ENCODE peak calls at places on chromosomes 7 and 10, in five cellular contexts. One of them, this sample, is unnamed.
A peak's percentile ranks its signal among the peaks of the same experiment; 100 is the strongest.

GRCh38 chr7:100433276-100433591 is 3.1 kb downstream of the PPP1R35 start:
- DNase-seq in naive thymus-derived CD4-positive, alpha-beta T cell: no peak
- DNase-seq in GM12878: no peak
- DNase-seq in retinal pigment epithelial cell: no peak
- DNase-seq in CD4-positive, CD25-positive, alpha-beta regulatory T cell: no peak
- DNase-seq in this sample: no peak

GRCh38 chr7:134625571-134625970 is 21.1 kb upstream of the BPGM start:
- DNase-seq in CD4-positive, CD25-positive, alpha-beta regulatory T cell: no peak
- DNase-seq in retinal pigment epithelial cell: no peak
- DNase-seq in naive thymus-derived CD4-positive, alpha-beta T cell: no peak
- DNase-seq in GM12878: no peak
- DNase-seq in this sample: no peak

GRCh38 chr7:99499356-99499712 is 747 bp downstream of the ZNF394 start:
- DNase-seq in naive thymus-derived CD4-positive, alpha-beta T cell: peak; percentile 55
- DNase-seq in retinal pigment epithelial cell: no peak
- DNase-seq in GM12878: no peak
- DNase-seq in CD4-positive, CD25-positive, alpha-beta regulatory T cell: peak; percentile 68
- DNase-seq in this sample: no peak

GRCh38 chr7:85750454-85750949 is 563.6 kb upstream of the SEMA3D start:
- DNase-seq in naive thymus-derived CD4-positive, alpha-beta T cell: no peak
- DNase-seq in CD4-positive, CD25-positive, alpha-beta regulatory T cell: peak; percentile 6
- DNase-seq in GM12878: no peak
- DNase-seq in retinal pigment epithelial cell: peak; percentile 5
- DNase-seq in this sample: no peak

GRCh38 chr10:71213127-71213616 is 802 bp downstream of the UNC5B start:
- DNase-seq in retinal pigment epithelial cell: peak; percentile 67
- DNase-seq in CD4-positive, CD25-positive, alpha-beta regulatory T cell: peak; percentile 46
- DNase-seq in GM12878: no peak
- DNase-seq in naive thymus-derived CD4-positive, alpha-beta T cell: peak; percentile 6
- DNase-seq in this sample: no peak

GRCh38 chr10:52855546-52856325 is 83.2 kb upstream of the MBL2 start:
- DNase-seq in GM12878: no peak
- DNase-seq in retinal pigment epithelial cell: no peak
- DNase-seq in CD4-positive, CD25-positive, alpha-beta regulatory T cell: no peak
- DNase-seq in naive thymus-derived CD4-positive, alpha-beta T cell: no peak
- DNase-seq in this sample: no peak

GRCh38 chr7:77415474-77415821 is 701 bp downstream of the GSAP start:
- DNase-seq in CD4-positive, CD25-positive, alpha-beta regulatory T cell: peak; percentile 12
- DNase-seq in GM12878: no peak
- DNase-seq in retinal pigment epithelial cell: no peak
- DNase-seq in naive thymus-derived CD4-positive, alpha-beta T cell: peak; percentile 25
- DNase-seq in this sample: peak; percentile 61

GRCh38 chr7:134513169-134513752 is 14.1 kb upstream of the AKR1B10 start:
- DNase-seq in CD4-positive, CD25-positive, alpha-beta regulatory T cell: peak; percentile 40
- DNase-seq in GM12878: peak; percentile 8
- DNase-seq in retinal pigment epithelial cell: no peak
- DNase-seq in naive thymus-derived CD4-positive, alpha-beta T cell: peak; percentile 29
- DNase-seq in this sample: peak; percentile 15

GRCh38 chr10:97210576-97210975 is 24.8 kb upstream of the SLIT1 start:
- DNase-seq in naive thymus-derived CD4-positive, alpha-beta T cell: peak; percentile 60
- DNase-seq in GM12878: peak; percentile 37
- DNase-seq in retinal pigment epithelial cell: peak; percentile 20
- DNase-seq in CD4-positive, CD25-positive, alpha-beta regulatory T cell: peak; percentile 64
- DNase-seq in this sample: peak; percentile 58

GRCh38 chr10:116767235-116767634 is 24.9 kb upstream of the HSPA12A start:
- DNase-seq in CD4-positive, CD25-positive, alpha-beta regulatory T cell: no peak
- DNase-seq in naive thymus-derived CD4-positive, alpha-beta T cell: no peak
- DNase-seq in retinal pigment epithelial cell: no peak
- DNase-seq in GM12878: no peak
- DNase-seq in this sample: no peak

GRCh38 chr10:119337796-119338432 is 130.5 kb downstream of the GRK5 start:
- DNase-seq in GM12878: no peak
- DNase-seq in naive thymus-derived CD4-positive, alpha-beta T cell: no peak
- DNase-seq in CD4-positive, CD25-positive, alpha-beta regulatory T cell: no peak
- DNase-seq in retinal pigment epithelial cell: no peak
- DNase-seq in this sample: no peak

GRCh38 chr7:46810986-46811385 is 770.9 kb downstream of the TNS3 start:
- DNase-seq in naive thymus-derived CD4-positive, alpha-beta T cell: no peak
- DNase-seq in GM12878: no peak
- DNase-seq in CD4-positive, CD25-positive, alpha-beta regulatory T cell: no peak
- DNase-seq in retinal pigment epithelial cell: no peak
- DNase-seq in this sample: no peak

GRCh38 chr7:136741941-136742340 is 126.5 kb upstream of the CHRM2 start:
- DNase-seq in retinal pigment epithelial cell: no peak
- DNase-seq in GM12878: no peak
- DNase-seq in naive thymus-derived CD4-positive, alpha-beta T cell: no peak
- DNase-seq in CD4-positive, CD25-positive, alpha-beta regulatory T cell: no peak
- DNase-seq in this sample: no peak

GRCh38 chr10:59708816-59709471 is 706 bp downstream of the SLC16A9 start:
- DNase-seq in naive thymus-derived CD4-positive, alpha-beta T cell: no peak
- DNase-seq in CD4-positive, CD25-positive, alpha-beta regulatory T cell: no peak
- DNase-seq in retinal pigment epithelial cell: no peak
- DNase-seq in GM12878: no peak
- DNase-seq in this sample: no peak

GRCh38 chr10:60414877-60415585 is 25.4 kb upstream of the ANK3 start:
- DNase-seq in GM12878: no peak
- DNase-seq in naive thymus-derived CD4-positive, alpha-beta T cell: no peak
- DNase-seq in CD4-positive, CD25-positive, alpha-beta regulatory T cell: no peak
- DNase-seq in retinal pigment epithelial cell: peak; percentile 57
- DNase-seq in this sample: no peak

GRCh38 chr7:91567111-91568012 is 303.1 kb downstream of the FZD1 start:
- DNase-seq in CD4-positive, CD25-positive, alpha-beta regulatory T cell: no peak
- DNase-seq in GM12878: no peak
- DNase-seq in naive thymus-derived CD4-positive, alpha-beta T cell: no peak
- DNase-seq in retinal pigment epithelial cell: no peak
- DNase-seq in this sample: no peak

GRCh38 chr10:34624323-34625153 is 190.6 kb downstream of the PARD3 start:
- DNase-seq in naive thymus-derived CD4-positive, alpha-beta T cell: no peak
- DNase-seq in CD4-positive, CD25-positive, alpha-beta regulatory T cell: no peak
- DNase-seq in retinal pigment epithelial cell: no peak
- DNase-seq in GM12878: no peak
- DNase-seq in this sample: no peak

GRCh38 chr10:10587744-10588393 is 429.8 kb upstream of the CELF2 start:
- DNase-seq in retinal pigment epithelial cell: no peak
- DNase-seq in GM12878: no peak
- DNase-seq in naive thymus-derived CD4-positive, alpha-beta T cell: no peak
- DNase-seq in CD4-positive, CD25-positive, alpha-beta regulatory T cell: no peak
- DNase-seq in this sample: no peak

GRCh38 chr10:10579709-10580108 is 438.0 kb upstream of the CELF2 start:
- DNase-seq in retinal pigment epithelial cell: no peak
- DNase-seq in naive thymus-derived CD4-positive, alpha-beta T cell: no peak
- DNase-seq in GM12878: no peak
- DNase-seq in CD4-positive, CD25-positive, alpha-beta regulatory T cell: no peak
- DNase-seq in this sample: no peak

GRCh38 chr10:10589540-10589939 is 428.1 kb upstream of the CELF2 start:
- DNase-seq in retinal pigment epithelial cell: peak; percentile 98
- DNase-seq in naive thymus-derived CD4-positive, alpha-beta T cell: no peak
- DNase-seq in GM12878: no peak
- DNase-seq in CD4-positive, CD25-positive, alpha-beta regulatory T cell: no peak
- DNase-seq in this sample: no peak

DNA sequence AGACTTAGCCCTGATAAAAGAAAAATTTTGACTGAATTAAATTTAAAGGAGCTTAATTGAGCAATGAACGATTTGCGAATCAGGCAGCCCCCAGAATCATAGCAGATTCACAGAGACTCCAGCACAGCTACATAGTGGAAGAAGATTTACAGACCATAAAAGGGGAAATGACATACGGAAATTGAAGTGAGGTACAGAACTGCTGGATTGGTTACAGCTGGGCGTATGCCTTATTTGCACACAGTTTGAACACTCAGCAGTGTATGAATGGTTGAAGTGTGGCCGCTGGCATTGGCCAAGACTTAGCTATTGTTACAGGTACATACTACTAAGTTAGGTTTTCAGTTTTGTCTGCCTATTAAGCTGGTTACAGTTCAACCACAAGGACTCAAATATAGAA is 433.5 kb upstream of the CELF2 start:
- DNase-seq in naive thymus-derived CD4-positive, alpha-beta T cell: no peak
- DNase-seq in retinal pigment epithelial cell: no peak
- DNase-seq in GM12878: no peak
- DNase-seq in CD4-positive, CD25-positive, alpha-beta regulatory T cell: no peak
- DNase-seq in this sample: no peak
- H3K4me3 ChIP-seq in naive thymus-derived CD4-positive, alpha-beta T cell: no peak overlapping the region
- H3K4me3 ChIP-seq in retinal pigment epithelial cell: no peak overlapping the region
- H3K4me3 ChIP-seq in GM12878: no peak overlapping the region
- H3K4me3 ChIP-seq in CD4-positive, CD25-positive, alpha-beta regulatory T cell: no peak overlapping the region
- H3K4me3 ChIP-seq in this sample: no peak overlapping the region

GRCh38 chr7:39609084-39609461 is 14.3 kb upstream of the RALA start:
- DNase-seq in CD4-positive, CD25-positive, alpha-beta regulatory T cell: no peak
- DNase-seq in GM12878: no peak
- DNase-seq in retinal pigment epithelial cell: no peak
- DNase-seq in naive thymus-derived CD4-positive, alpha-beta T cell: no peak
- DNase-seq in this sample: no peak
- H3K4me3 ChIP-seq in CD4-positive, CD25-positive, alpha-beta regulatory T cell: no peak overlapping the region
- H3K4me3 ChIP-seq in GM12878: no peak overlapping the region
- H3K4me3 ChIP-seq in retinal pigment epithelial cell: peak overlapping the region; percentile 39
- H3K4me3 ChIP-seq in naive thymus-derived CD4-positive, alpha-beta T cell: peak overlapping the region; percentile 22
- H3K4me3 ChIP-seq in this sample: peak overlapping the region; percentile 5

GRCh38 chr7:94701555-94701973 is 45.6 kb upstream of the SGCE start:
- DNase-seq in retinal pigment epithelial cell: peak; percentile 95
- DNase-seq in CD4-positive, CD25-positive, alpha-beta regulatory T cell: no peak
- DNase-seq in GM12878: no peak
- DNase-seq in naive thymus-derived CD4-positive, alpha-beta T cell: no peak
- DNase-seq in this sample: no peak
- H3K4me3 ChIP-seq in retinal pigment epithelial cell: no peak overlapping the region
- H3K4me3 ChIP-seq in CD4-positive, CD25-positive, alpha-beta regulatory T cell: no peak overlapping the region
- H3K4me3 ChIP-seq in GM12878: no peak overlapping the region
- H3K4me3 ChIP-seq in naive thymus-derived CD4-positive, alpha-beta T cell: no peak overlapping the region
- H3K4me3 ChIP-seq in this sample: no peak overlapping the region

GRCh38 chr7:141071855-141072547 is 1.9 kb upstream of the TMEM178B start:
- DNase-seq in GM12878: no peak
- DNase-seq in naive thymus-derived CD4-positive, alpha-beta T cell: no peak
- DNase-seq in retinal pigment epithelial cell: no peak
- DNase-seq in CD4-positive, CD25-positive, alpha-beta regulatory T cell: no peak
- DNase-seq in this sample: no peak
- H3K4me3 ChIP-seq in GM12878: no peak overlapping the region
- H3K4me3 ChIP-seq in naive thymus-derived CD4-positive, alpha-beta T cell: peak overlapping the region; percentile 42
- H3K4me3 ChIP-seq in retinal pigment epithelial cell: peak overlapping the region; percentile 41
- H3K4me3 ChIP-seq in CD4-positive, CD25-positive, alpha-beta regulatory T cell: peak overlapping the region; percentile 51
- H3K4me3 ChIP-seq in this sample: peak overlapping the region; percentile 47

This sample was measured in CD8-positive, alpha-beta T cell.